ENCODE peak calls at places on chromosomes 5 and 9, in six cellular contexts. One of them, this sample, is unnamed.

GRCh38 chr5:124557761-124558160 is 188.7 kb downstream of the ZNF608 start:
- DNase-seq in GM12892: no peak
- DNase-seq in K562: no peak
- DNase-seq in GM12878: no peak
- DNase-seq in H1: no peak
- DNase-seq in HepG2: no peak
- DNase-seq in this sample: no peak

GRCh38 chr9:95515272-95516113 is 1.3 kb downstream of the PTCH1 start:
- DNase-seq in GM12892: no peak
- DNase-seq in K562: peak; percentile 47
- DNase-seq in GM12878: no peak
- DNase-seq in H1: no peak
- DNase-seq in HepG2: no peak
- DNase-seq in this sample: no peak

GRCh38 chr5:101160002-101160401 is 256.9 kb upstream of the ST8SIA4 start:
- DNase-seq in GM12892: no peak
- DNase-seq in K562: no peak
- DNase-seq in GM12878: no peak
- DNase-seq in H1: no peak
- DNase-seq in HepG2: no peak
- DNase-seq in this sample: no peak

GRCh38 chr5:159240301-159240870 is 22.7 kb upstream of the UBLCP1 start:
- DNase-seq in GM12892: no peak
- DNase-seq in K562: peak; percentile 30
- DNase-seq in GM12878: no peak
- DNase-seq in H1: no peak
- DNase-seq in HepG2: no peak
- DNase-seq in this sample: no peak

GRCh38 chr9:35814106-35814840 is 569 bp downstream of the HINT2 start:
- DNase-seq in GM12892: peak; percentile 42
- DNase-seq in K562: peak; percentile 62
- DNase-seq in GM12878: no peak
- DNase-seq in H1: no peak
- DNase-seq in HepG2: peak; percentile 84
- DNase-seq in this sample: no peak

GRCh38 chr5:160959804-160960203 is 107.8 kb upstream of the ATP10B start:
- DNase-seq in GM12892: no peak
- DNase-seq in K562: no peak
- DNase-seq in GM12878: peak; percentile 62
- DNase-seq in H1: no peak
- DNase-seq in HepG2: no peak
- DNase-seq in this sample: no peak

GRCh38 chr5:57532513-57533497 is 50.2 kb upstream of the ACTBL2 start:
- DNase-seq in GM12892: no peak
- DNase-seq in K562: no peak
- DNase-seq in GM12878: no peak
- DNase-seq in H1: no peak
- DNase-seq in HepG2: no peak
- DNase-seq in this sample: no peak

GRCh38 chr5:6483880-6484382 is 35.3 kb downstream of the UBE2QL1 start:
- DNase-seq in GM12892: peak; percentile 59
- DNase-seq in K562: no peak
- DNase-seq in GM12878: peak; percentile 96
- DNase-seq in H1: no peak
- DNase-seq in HepG2: no peak
- DNase-seq in this sample: peak; percentile 66

GRCh38 chr9:112065781-112066606 is 109.1 kb downstream of the SUSD1 start:
- DNase-seq in GM12892: no peak
- DNase-seq in K562: no peak
- DNase-seq in GM12878: no peak
- DNase-seq in H1: no peak
- DNase-seq in HepG2: no peak
- DNase-seq in this sample: no peak

GRCh38 chr9:36327903-36328302 is 69.7 kb upstream of the GNE start:
- DNase-seq in GM12892: no peak
- DNase-seq in K562: no peak
- DNase-seq in GM12878: no peak
- DNase-seq in H1: no peak
- DNase-seq in HepG2: no peak
- DNase-seq in this sample: no peak

GRCh38 chr5:60568646-60569045 is 131.3 kb downstream of the DEPDC1B start:
- DNase-seq in GM12892: no peak
- DNase-seq in K562: no peak
- DNase-seq in GM12878: no peak
- DNase-seq in H1: no peak
- DNase-seq in HepG2: no peak
- DNase-seq in this sample: no peak

GRCh38 chr9:6938447-6938846 is 180.7 kb downstream of the KDM4C start:
- DNase-seq in GM12892: no peak
- DNase-seq in K562: no peak
- DNase-seq in GM12878: no peak
- DNase-seq in H1: no peak
- DNase-seq in HepG2: peak; percentile 36
- DNase-seq in this sample: no peak

GRCh38 chr9:84953252-84953773 is 283.8 kb downstream of the NTRK2 start:
- DNase-seq in GM12892: no peak
- DNase-seq in K562: no peak
- DNase-seq in GM12878: no peak
- DNase-seq in H1: no peak
- DNase-seq in HepG2: no peak
- DNase-seq in this sample: no peak

GRCh38 chr9:105067895-105068580 is 140.1 kb upstream of the ABCA1 start:
- DNase-seq in GM12892: no peak
- DNase-seq in K562: no peak
- DNase-seq in GM12878: no peak
- DNase-seq in H1: no peak
- DNase-seq in HepG2: no peak
- DNase-seq in this sample: no peak

GRCh38 chr9:3447143-3447542 is 78.7 kb downstream of the RFX3 start:
- DNase-seq in GM12892: no peak
- DNase-seq in K562: no peak
- DNase-seq in GM12878: no peak
- DNase-seq in H1: no peak
- DNase-seq in HepG2: no peak
- DNase-seq in this sample: no peak

GRCh38 chr9:95494022-95494415 is 22.8 kb downstream of the PTCH1 start:
- DNase-seq in GM12892: peak; percentile 40
- DNase-seq in K562: no peak
- DNase-seq in GM12878: no peak
- DNase-seq in H1: no peak
- DNase-seq in HepG2: no peak
- DNase-seq in this sample: no peak

GRCh38 chr5:43642428-43642827 is 39.4 kb downstream of the NNT start:
- DNase-seq in GM12892: no peak
- DNase-seq in K562: no peak
- DNase-seq in GM12878: no peak
- DNase-seq in H1: no peak
- DNase-seq in HepG2: no peak
- DNase-seq in this sample: no peak

GRCh38 chr5:172707285-172708182 is 63.5 kb downstream of the DUSP1 start:
- DNase-seq in GM12892: no peak
- DNase-seq in K562: peak; percentile 37
- DNase-seq in GM12878: no peak
- DNase-seq in H1: no peak
- DNase-seq in HepG2: peak; percentile 58
- DNase-seq in this sample: no peak

GRCh38 chr5:170092702-170093101 is 13.0 kb upstream of the FOXI1 start:
- DNase-seq in GM12892: no peak
- DNase-seq in K562: no peak
- DNase-seq in GM12878: no peak
- DNase-seq in H1: no peak
- DNase-seq in HepG2: no peak
- DNase-seq in this sample: no peak

GRCh38 chr9:115442054-115442453 is 324.1 kb upstream of the TNC start:
- DNase-seq in GM12892: no peak
- DNase-seq in K562: no peak
- DNase-seq in GM12878: no peak
- DNase-seq in H1: no peak
- DNase-seq in HepG2: no peak
- DNase-seq in this sample: no peak

GRCh38 chr9:87793292-87793691 is 67.4 kb downstream of the CTSL start:
- DNase-seq in GM12892: no peak
- DNase-seq in K562: peak; percentile 38
- DNase-seq in GM12878: no peak
- DNase-seq in H1: no peak
- DNase-seq in HepG2: peak; percentile 85
- DNase-seq in this sample: no peak

GRCh38 chr9:114150608-114151007 is 4.7 kb upstream of the COL27A1 start:
- DNase-seq in GM12892: no peak
- DNase-seq in K562: no peak
- DNase-seq in GM12878: no peak
- DNase-seq in H1: no peak
- DNase-seq in HepG2: no peak
- DNase-seq in this sample: no peak

GRCh38 chr9:114146735-114147134 is 8.6 kb upstream of the COL27A1 start:
- DNase-seq in GM12892: no peak
- DNase-seq in K562: no peak
- DNase-seq in GM12878: no peak
- DNase-seq in H1: no peak
- DNase-seq in HepG2: no peak
- DNase-seq in this sample: no peak

GRCh38 chr9:114151426-114151956 is 3.8 kb upstream of the COL27A1 start:
- DNase-seq in GM12892: no peak
- DNase-seq in K562: no peak
- DNase-seq in GM12878: no peak
- DNase-seq in H1: no peak
- DNase-seq in HepG2: no peak
- DNase-seq in this sample: no peak

GRCh38 chr9:114149765-114150340 is 5.5 kb upstream of the COL27A1 start:
- DNase-seq in GM12892: no peak
- DNase-seq in K562: no peak
- DNase-seq in GM12878: no peak
- DNase-seq in H1: no peak
- DNase-seq in HepG2: no peak
- DNase-seq in this sample: no peak

DNA sequence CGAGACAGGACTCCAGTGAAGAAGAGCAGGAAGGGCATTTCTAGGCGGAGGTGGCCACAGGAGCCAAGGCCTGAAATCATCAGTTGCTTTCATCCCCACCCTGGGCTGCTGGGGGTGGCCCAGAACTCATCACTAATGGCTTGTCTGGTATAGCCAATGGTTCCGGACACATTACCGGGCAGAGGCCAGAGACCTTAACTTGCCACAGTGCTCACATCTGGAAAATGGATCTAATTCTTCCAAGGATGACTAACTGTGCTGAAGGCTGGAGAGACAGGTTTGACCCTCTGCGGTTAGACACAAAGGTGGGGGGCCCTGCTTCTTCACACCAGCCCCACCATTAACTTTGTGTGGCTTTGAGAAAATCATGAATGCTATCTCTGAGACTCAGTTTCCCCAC is 6.2 kb upstream of the COL27A1 start:
- DNase-seq in GM12892: no peak
- DNase-seq in K562: no peak
- DNase-seq in GM12878: no peak
- DNase-seq in H1: no peak
- DNase-seq in HepG2: no peak
- DNase-seq in this sample: no peak
- TF ChIP-seq POLR2A in GM12892: no peak
- TF ChIP-seq POLR2A in K562: no peak
- TF ChIP-seq POLR2A in GM12878: no peak
- TF ChIP-seq POLR2A in H1: no peak
- TF ChIP-seq POLR2A in HepG2: no peak
- TF ChIP-seq POLR2A in this sample: no peak

DNA sequence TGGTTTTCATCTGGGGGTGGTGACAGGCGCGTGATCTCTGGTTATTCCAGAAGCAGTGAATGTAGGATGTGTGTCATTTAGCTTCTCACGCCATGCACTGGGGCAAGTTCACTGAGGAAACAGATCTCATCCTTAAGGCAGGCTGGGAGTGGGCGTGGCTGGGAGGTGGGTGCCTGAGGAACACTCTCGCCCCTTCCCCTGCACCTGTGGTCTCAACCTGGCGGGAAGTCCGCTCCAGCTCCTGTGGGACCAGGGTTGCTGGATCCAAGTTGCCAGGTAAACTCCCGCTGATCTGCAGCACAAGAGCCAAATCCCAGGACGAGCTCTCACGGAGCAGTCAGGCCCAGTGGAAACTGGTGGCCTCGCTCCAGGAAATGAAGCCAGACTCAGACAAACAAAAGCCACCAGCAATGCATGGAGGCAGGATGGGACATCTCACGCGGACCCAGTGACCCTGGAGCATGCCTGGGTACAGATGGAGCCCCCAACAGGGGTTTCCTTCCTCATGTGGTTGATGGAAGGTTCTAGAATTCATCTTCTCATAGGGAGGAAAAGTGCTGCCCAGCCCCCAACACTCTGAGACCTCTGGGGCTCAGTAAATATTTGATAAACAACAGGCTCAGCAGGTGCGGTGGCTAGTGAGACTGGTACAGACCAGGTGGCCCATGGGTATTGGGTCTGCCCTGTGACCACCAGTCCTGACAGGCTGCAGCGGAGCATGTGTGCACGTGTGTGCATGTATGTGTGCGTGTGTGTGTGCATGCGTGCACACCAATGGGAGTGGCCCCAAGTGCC is 16.3 kb upstream of the SLC12A7 start:
- DNase-seq in GM12892: no peak
- DNase-seq in K562: no peak
- DNase-seq in GM12878: no peak
- DNase-seq in H1: no peak
- DNase-seq in HepG2: no peak
- DNase-seq in this sample: no peak
- TF ChIP-seq POLR2AphosphoS5 in GM12892: no peak
- TF ChIP-seq POLR2AphosphoS5 in K562: no peak
- TF ChIP-seq POLR2AphosphoS5 in GM12878: no peak
- TF ChIP-seq POLR2AphosphoS5 in H1: no peak
- TF ChIP-seq POLR2AphosphoS5 in HepG2: no peak
- TF ChIP-seq POLR2AphosphoS5 in this sample: no peak

DNA sequence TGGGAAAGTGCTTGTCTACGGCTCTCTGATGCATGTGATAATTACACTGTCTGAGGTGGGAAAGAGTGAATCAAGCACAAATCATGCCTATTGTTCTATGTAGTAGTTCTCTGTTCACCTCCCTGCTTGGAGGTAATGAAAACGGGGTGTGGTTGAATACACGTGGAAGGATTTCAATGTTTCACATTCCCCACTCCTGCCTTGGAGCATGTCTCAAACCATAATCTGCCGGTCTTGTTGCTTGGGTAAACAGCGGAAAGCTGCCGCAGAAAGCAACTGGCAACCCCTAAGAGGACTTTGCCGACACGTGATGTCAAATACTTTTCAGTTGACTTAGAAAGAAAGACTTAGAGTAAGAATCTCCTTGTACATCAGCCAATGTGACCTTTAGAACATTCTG is 63.5 kb upstream of the MOCS2 start:
- DNase-seq in GM12892: no peak
- DNase-seq in K562: no peak
- DNase-seq in GM12878: no peak
- DNase-seq in H1: no peak
- DNase-seq in HepG2: no peak
- DNase-seq in this sample: no peak
- TF ChIP-seq TAF1 in GM12892: no peak
- TF ChIP-seq TAF1 in K562: no peak
- TF ChIP-seq TAF1 in GM12878: no peak
- TF ChIP-seq TAF1 in H1: no peak
- TF ChIP-seq TAF1 in HepG2: no peak
- TF ChIP-seq TAF1 in this sample: no peak

DNA sequence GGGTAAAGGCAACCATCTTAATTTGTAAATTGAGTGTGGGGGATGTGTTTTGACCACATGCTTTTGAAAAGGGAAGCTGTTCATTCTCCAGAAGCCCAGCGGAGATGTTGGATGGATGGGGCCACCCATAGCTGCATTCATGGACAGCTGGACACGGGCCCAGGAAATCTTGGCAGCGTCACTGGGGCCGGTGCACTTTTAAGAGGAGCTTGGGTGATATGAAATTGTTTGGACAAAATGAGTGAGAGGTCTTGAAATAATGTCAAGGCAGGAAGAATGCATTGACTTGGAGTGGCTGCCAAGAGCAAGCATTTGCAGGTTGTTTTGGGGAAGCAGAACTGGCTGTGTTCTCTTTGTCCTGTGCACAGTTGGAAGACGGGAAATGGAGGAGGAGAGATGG is 33.6 kb downstream of the SYK start:
- DNase-seq in GM12892: no peak
- DNase-seq in K562: no peak
- DNase-seq in GM12878: no peak
- DNase-seq in H1: no peak
- DNase-seq in HepG2: no peak
- DNase-seq in this sample: no peak
- TF ChIP-seq POLR2A in GM12892: no peak
- TF ChIP-seq POLR2A in K562: no peak
- TF ChIP-seq POLR2A in GM12878: no peak
- TF ChIP-seq POLR2A in H1: no peak
- TF ChIP-seq POLR2A in HepG2: no peak
- TF ChIP-seq POLR2A in this sample: no peak